ENCODE peak calls at places on chromosomes 1 and 21, in five cellular contexts. One of them, this sample, is unnamed.

GRCh38 chr1:110133436-110133835 is 16.9 kb upstream of the SLC6A17 start:
- DNase-seq in substantia nigra: no peak
- DNase-seq in Calu3: no peak
- DNase-seq in HepG2: no peak
- DNase-seq in Daoy: no peak
- DNase-seq in this sample: peak; percentile 11

GRCh38 chr1:117284408-117285215 is 73.9 kb upstream of the VTCN1 start:
- DNase-seq in Calu3: peak; percentile 17
- DNase-seq in HepG2: peak; percentile 52
- DNase-seq in substantia nigra: no peak
- DNase-seq in Daoy: peak; percentile 66
- DNase-seq in this sample: peak; percentile 91

GRCh38 chr1:52668711-52669110 is 29.4 kb downstream of the COA7 start:
- DNase-seq in HepG2: no peak
- DNase-seq in substantia nigra: no peak
- DNase-seq in Calu3: no peak
- DNase-seq in Daoy: peak; percentile 36
- DNase-seq in this sample: no peak

GRCh38 chr1:213164561-213164960 is 113.5 kb downstream of the RPS6KC1 start:
- DNase-seq in substantia nigra: no peak
- DNase-seq in HepG2: no peak
- DNase-seq in Calu3: no peak
- DNase-seq in Daoy: no peak
- DNase-seq in this sample: no peak

GRCh38 chr1:221620437-221621384 is 121.2 kb downstream of the DUSP10 start:
- DNase-seq in Calu3: peak; percentile 11
- DNase-seq in HepG2: no peak
- DNase-seq in substantia nigra: no peak
- DNase-seq in Daoy: no peak
- DNase-seq in this sample: no peak

GRCh38 chr1:212822956-212823355 is 24.5 kb downstream of the SPATA45 start:
- DNase-seq in HepG2: no peak
- DNase-seq in substantia nigra: no peak
- DNase-seq in Daoy: no peak
- DNase-seq in Calu3: no peak
- DNase-seq in this sample: no peak

GRCh38 chr1:11501491-11501897 is 22.5 kb downstream of the DISP3 start:
- DNase-seq in HepG2: no peak
- DNase-seq in substantia nigra: no peak
- DNase-seq in Daoy: no peak
- DNase-seq in Calu3: no peak
- DNase-seq in this sample: no peak

GRCh38 chr1:55071477-55071876 is 32.1 kb downstream of the PCSK9 start:
- DNase-seq in substantia nigra: no peak
- DNase-seq in HepG2: peak; percentile 72
- DNase-seq in Calu3: peak; percentile 42
- DNase-seq in Daoy: no peak
- DNase-seq in this sample: peak; percentile 35

GRCh38 chr1:227927971-227928741 is 19.6 kb downstream of the WNT9A start:
- DNase-seq in substantia nigra: no peak
- DNase-seq in HepG2: no peak
- DNase-seq in Calu3: no peak
- DNase-seq in Daoy: no peak
- DNase-seq in this sample: no peak

GRCh38 chr1:154466879-154467767 is 34.9 kb upstream of the TDRD10 start:
- DNase-seq in Daoy: no peak
- DNase-seq in HepG2: no peak
- DNase-seq in substantia nigra: no peak
- DNase-seq in Calu3: no peak
- DNase-seq in this sample: no peak

GRCh38 chr1:19797827-19798226 is 1.9 kb downstream of the TMCO4 start:
- DNase-seq in Daoy: no peak
- DNase-seq in substantia nigra: no peak
- DNase-seq in HepG2: no peak
- DNase-seq in Calu3: no peak
- DNase-seq in this sample: no peak

GRCh38 chr1:162617513-162617912 is 14.8 kb upstream of the DDR2 start:
- DNase-seq in substantia nigra: no peak
- DNase-seq in HepG2: no peak
- DNase-seq in Calu3: no peak
- DNase-seq in Daoy: no peak
- DNase-seq in this sample: no peak

GRCh38 chr1:233097546-233098254 is 147.3 kb downstream of the NTPCR start:
- DNase-seq in substantia nigra: no peak
- DNase-seq in Calu3: no peak
- DNase-seq in Daoy: no peak
- DNase-seq in HepG2: no peak
- DNase-seq in this sample: no peak

GRCh38 chr21:43287111-43287973 is 118.5 kb downstream of the CRYAA start:
- DNase-seq in HepG2: no peak
- DNase-seq in Calu3: peak; percentile 23
- DNase-seq in Daoy: peak; percentile 74
- DNase-seq in substantia nigra: no peak
- DNase-seq in this sample: no peak

GRCh38 chr21:44913425-44914175 is 7.1 kb downstream of the ITGB2 start:
- DNase-seq in Calu3: no peak
- DNase-seq in substantia nigra: no peak
- DNase-seq in Daoy: no peak
- DNase-seq in HepG2: no peak
- DNase-seq in this sample: no peak

GRCh38 chr1:19283891-19284290 is 4.7 kb downstream of the AKR7A3 start:
- DNase-seq in Daoy: no peak
- DNase-seq in Calu3: no peak
- DNase-seq in HepG2: no peak
- DNase-seq in substantia nigra: no peak
- DNase-seq in this sample: no peak

GRCh38 chr1:53368314-53369033 is 40.6 kb upstream of the LRP8 start:
- DNase-seq in HepG2: no peak
- DNase-seq in Daoy: no peak
- DNase-seq in substantia nigra: no peak
- DNase-seq in Calu3: no peak
- DNase-seq in this sample: no peak

GRCh38 chr1:159444507-159444906 is 5.0 kb downstream of the OR10J1 start:
- DNase-seq in substantia nigra: no peak
- DNase-seq in Calu3: no peak
- DNase-seq in Daoy: no peak
- DNase-seq in HepG2: no peak
- DNase-seq in this sample: no peak

GRCh38 chr1:110281363-110282290 is 57.5 kb upstream of the RBM15 start:
- DNase-seq in substantia nigra: no peak
- DNase-seq in HepG2: no peak
- DNase-seq in Calu3: no peak
- DNase-seq in Daoy: no peak
- DNase-seq in this sample: no peak

GRCh38 chr1:37901191-37901892 is 42.0 kb upstream of the MTF1 start:
- DNase-seq in Calu3: no peak
- DNase-seq in HepG2: no peak
- DNase-seq in substantia nigra: no peak
- DNase-seq in Daoy: no peak
- DNase-seq in this sample: no peak

GRCh38 chr1:231104917-231105316 is 56.9 kb upstream of the TRIM67 start:
- DNase-seq in Calu3: no peak
- DNase-seq in HepG2: no peak
- DNase-seq in substantia nigra: no peak
- DNase-seq in Daoy: no peak
- DNase-seq in this sample: no peak

GRCh38 chr1:23594927-23595353 is 35.6 kb upstream of the ID3 start:
- DNase-seq in Calu3: no peak
- DNase-seq in HepG2: peak; percentile 32
- DNase-seq in Daoy: no peak
- DNase-seq in substantia nigra: no peak
- DNase-seq in this sample: no peak

GRCh38 chr1:151972533-151973270 is 21.0 kb downstream of the S100A10 start:
- DNase-seq in Calu3: peak; percentile 66
- DNase-seq in Daoy: peak; percentile 92
- DNase-seq in substantia nigra: no peak
- DNase-seq in HepG2: no peak
- DNase-seq in this sample: no peak

GRCh38 chr1:61287014-61287413 is 204.7 kb downstream of the NFIA start:
- DNase-seq in substantia nigra: no peak
- DNase-seq in Daoy: no peak
- DNase-seq in HepG2: peak; percentile 37
- DNase-seq in Calu3: no peak
- DNase-seq in this sample: peak; percentile 89

GRCh38 chr1:155131846-155132245 is 3.8 kb upstream of the SLC50A1 start:
- DNase-seq in substantia nigra: no peak
- DNase-seq in Daoy: no peak
- DNase-seq in Calu3: no peak
- DNase-seq in HepG2: no peak
- DNase-seq in this sample: no peak

GRCh38 chr1:15958788-15959187 is 17.1 kb downstream of the ZBTB17 start:
- DNase-seq in Daoy: no peak
- DNase-seq in substantia nigra: no peak
- DNase-seq in Calu3: no peak
- DNase-seq in HepG2: no peak
- DNase-seq in this sample: no peak

GRCh38 chr1:152880907-152881306 is 2.8 kb downstream of the SMCP start:
- DNase-seq in HepG2: no peak
- DNase-seq in substantia nigra: no peak
- DNase-seq in Daoy: peak; percentile 30
- DNase-seq in Calu3: no peak
- DNase-seq in this sample: no peak